ENCODE peak calls at places on chromosome 5, in eight cellular contexts. One of them, this sample, is unnamed.

GRCh38 chr5:123180676-123181393 is 91.8 kb downstream of the PRDM6 start:
- DNase-seq in HCT116: no peak
- DNase-seq in K562: no peak
- DNase-seq in H1: no peak
- DNase-seq in sigmoid colon: no peak
- DNase-seq in endothelial cell of umbilical vein: no peak
- DNase-seq in suprapubic skin: no peak
- DNase-seq in transverse colon: no peak
- DNase-seq in this sample: no peak

GRCh38 chr5:135834639-135835529 is at the start of gene SLC25A48:
- DNase-seq in HCT116: peak; percentile 58
- DNase-seq in suprapubic skin: no peak
- DNase-seq in transverse colon: peak; percentile 76
- DNase-seq in sigmoid colon: no peak
- DNase-seq in endothelial cell of umbilical vein: peak; percentile 21
- DNase-seq in K562: peak; percentile 78
- DNase-seq in H1: peak; percentile 75
- DNase-seq in this sample: peak; percentile 89

GRCh38 chr5:170570492-170570891 is 66.7 kb downstream of the KCNIP1 start:
- DNase-seq in endothelial cell of umbilical vein: no peak
- DNase-seq in transverse colon: no peak
- DNase-seq in K562: no peak
- DNase-seq in sigmoid colon: no peak
- DNase-seq in H1: no peak
- DNase-seq in HCT116: no peak
- DNase-seq in suprapubic skin: no peak
- DNase-seq in this sample: no peak

GRCh38 chr5:154863291-154864080 is 5.1 kb downstream of the CNOT8 start:
- DNase-seq in endothelial cell of umbilical vein: no peak
- DNase-seq in suprapubic skin: no peak
- DNase-seq in sigmoid colon: no peak
- DNase-seq in H1: no peak
- DNase-seq in transverse colon: no peak
- DNase-seq in HCT116: no peak
- DNase-seq in K562: no peak
- DNase-seq in this sample: no peak

GRCh38 chr5:960551-960950 is 48.1 kb upstream of the NKD2 start:
- DNase-seq in sigmoid colon: no peak
- DNase-seq in transverse colon: no peak
- DNase-seq in HCT116: no peak
- DNase-seq in suprapubic skin: peak; percentile 61
- DNase-seq in K562: no peak
- DNase-seq in H1: no peak
- DNase-seq in endothelial cell of umbilical vein: no peak
- DNase-seq in this sample: peak; percentile 52

GRCh38 chr5:76813982-76814562 is 4.8 kb upstream of the F2RL1 start:
- DNase-seq in endothelial cell of umbilical vein: peak; percentile 54
- DNase-seq in K562: no peak
- DNase-seq in HCT116: peak; percentile 81
- DNase-seq in suprapubic skin: no peak
- DNase-seq in transverse colon: no peak
- DNase-seq in sigmoid colon: no peak
- DNase-seq in H1: no peak
- DNase-seq in this sample: no peak

GRCh38 chr5:124408738-124409453 is 337.5 kb downstream of the ZNF608 start:
- DNase-seq in H1: no peak
- DNase-seq in HCT116: no peak
- DNase-seq in endothelial cell of umbilical vein: no peak
- DNase-seq in sigmoid colon: no peak
- DNase-seq in suprapubic skin: no peak
- DNase-seq in K562: no peak
- DNase-seq in transverse colon: no peak
- DNase-seq in this sample: no peak

GRCh38 chr5:176870110-176870591 is 29.0 kb downstream of the HK3 start:
- DNase-seq in suprapubic skin: no peak
- DNase-seq in H1: peak; percentile 21
- DNase-seq in transverse colon: peak; percentile 12
- DNase-seq in HCT116: peak; percentile 57
- DNase-seq in endothelial cell of umbilical vein: peak; percentile 36
- DNase-seq in K562: peak; percentile 84
- DNase-seq in sigmoid colon: no peak
- DNase-seq in this sample: peak; percentile 26

GRCh38 chr5:10735569-10736255 is 25.3 kb downstream of the DAP start:
- DNase-seq in K562: no peak
- DNase-seq in H1: no peak
- DNase-seq in transverse colon: no peak
- DNase-seq in HCT116: no peak
- DNase-seq in sigmoid colon: no peak
- DNase-seq in endothelial cell of umbilical vein: no peak
- DNase-seq in suprapubic skin: no peak
- DNase-seq in this sample: no peak

GRCh38 chr5:169934990-169935389 is 45.3 kb downstream of the INSYN2B start:
- DNase-seq in transverse colon: no peak
- DNase-seq in suprapubic skin: no peak
- DNase-seq in H1: no peak
- DNase-seq in sigmoid colon: no peak
- DNase-seq in endothelial cell of umbilical vein: no peak
- DNase-seq in K562: no peak
- DNase-seq in HCT116: no peak
- DNase-seq in this sample: no peak

GRCh38 chr5:115565233-115565632 is 20.7 kb upstream of the FEM1C start:
- DNase-seq in endothelial cell of umbilical vein: no peak
- DNase-seq in suprapubic skin: no peak
- DNase-seq in HCT116: no peak
- DNase-seq in transverse colon: no peak
- DNase-seq in sigmoid colon: no peak
- DNase-seq in H1: no peak
- DNase-seq in K562: no peak
- DNase-seq in this sample: no peak

GRCh38 chr5:173010547-173011464 is 27.2 kb downstream of the ATP6V0E1 start:
- DNase-seq in suprapubic skin: no peak
- DNase-seq in endothelial cell of umbilical vein: peak; percentile 75
- DNase-seq in K562: peak; percentile 33
- DNase-seq in sigmoid colon: peak; percentile 76
- DNase-seq in H1: no peak
- DNase-seq in transverse colon: peak; percentile 56
- DNase-seq in HCT116: no peak
- DNase-seq in this sample: no peak

GRCh38 chr5:53027913-53028312 is 38.8 kb downstream of the ITGA2 start:
- DNase-seq in H1: no peak
- DNase-seq in sigmoid colon: no peak
- DNase-seq in HCT116: no peak
- DNase-seq in endothelial cell of umbilical vein: peak; percentile 95
- DNase-seq in K562: no peak
- DNase-seq in suprapubic skin: no peak
- DNase-seq in transverse colon: no peak
- DNase-seq in this sample: peak; percentile 44

GRCh38 chr5:62593331-62593730 is 14.7 kb downstream of the LRRC70 start:
- DNase-seq in endothelial cell of umbilical vein: peak; percentile 44
- DNase-seq in transverse colon: no peak
- DNase-seq in suprapubic skin: no peak
- DNase-seq in sigmoid colon: no peak
- DNase-seq in HCT116: no peak
- DNase-seq in K562: no peak
- DNase-seq in H1: no peak
- DNase-seq in this sample: no peak

GRCh38 chr5:113181853-113182490 is 205.4 kb downstream of the DCP2 start:
- DNase-seq in suprapubic skin: no peak
- DNase-seq in sigmoid colon: no peak
- DNase-seq in K562: no peak
- DNase-seq in H1: no peak
- DNase-seq in HCT116: no peak
- DNase-seq in transverse colon: no peak
- DNase-seq in endothelial cell of umbilical vein: no peak
- DNase-seq in this sample: no peak

GRCh38 chr5:40603378-40603777 is 76.3 kb upstream of the PTGER4 start:
- DNase-seq in H1: no peak
- DNase-seq in sigmoid colon: no peak
- DNase-seq in transverse colon: no peak
- DNase-seq in K562: no peak
- DNase-seq in endothelial cell of umbilical vein: peak; percentile 76
- DNase-seq in suprapubic skin: no peak
- DNase-seq in HCT116: no peak
- DNase-seq in this sample: no peak

GRCh38 chr5:58891072-58891970 is 308.4 kb downstream of the RAB3C start:
- DNase-seq in H1: peak; percentile 38
- DNase-seq in suprapubic skin: peak; percentile 89
- DNase-seq in sigmoid colon: peak; percentile 77
- DNase-seq in transverse colon: peak; percentile 69
- DNase-seq in endothelial cell of umbilical vein: peak; percentile 63
- DNase-seq in K562: peak; percentile 67
- DNase-seq in HCT116: peak; percentile 33
- DNase-seq in this sample: peak; percentile 59

GRCh38 chr5:115542076-115542475 is 2.5 kb downstream of the FEM1C start:
- DNase-seq in transverse colon: no peak
- DNase-seq in endothelial cell of umbilical vein: peak; percentile 51
- DNase-seq in HCT116: no peak
- DNase-seq in suprapubic skin: no peak
- DNase-seq in H1: no peak
- DNase-seq in sigmoid colon: no peak
- DNase-seq in K562: no peak
- DNase-seq in this sample: no peak

GRCh38 chr5:40904205-40904993 is 4.9 kb upstream of the C7 start:
- DNase-seq in K562: peak; percentile 56
- DNase-seq in H1: peak; percentile 68
- DNase-seq in transverse colon: peak; percentile 70
- DNase-seq in HCT116: peak; percentile 59
- DNase-seq in suprapubic skin: peak; percentile 66
- DNase-seq in endothelial cell of umbilical vein: peak; percentile 69
- DNase-seq in sigmoid colon: peak; percentile 75
- DNase-seq in this sample: peak; percentile 52

GRCh38 chr5:142543951-142544753 is 141.7 kb downstream of the FGF1 start:
- DNase-seq in suprapubic skin: no peak
- DNase-seq in transverse colon: no peak
- DNase-seq in sigmoid colon: no peak
- DNase-seq in K562: no peak
- DNase-seq in endothelial cell of umbilical vein: no peak
- DNase-seq in H1: no peak
- DNase-seq in HCT116: no peak
- DNase-seq in this sample: no peak

GRCh38 chr5:181024245-181025029 is 15.6 kb upstream of the BTNL9 start:
- DNase-seq in H1: no peak
- DNase-seq in K562: no peak
- DNase-seq in sigmoid colon: no peak
- DNase-seq in transverse colon: no peak
- DNase-seq in endothelial cell of umbilical vein: no peak
- DNase-seq in HCT116: no peak
- DNase-seq in suprapubic skin: no peak
- DNase-seq in this sample: no peak

GRCh38 chr5:9437741-9438240 is 108.1 kb downstream of the SEMA5A start:
- DNase-seq in HCT116: no peak
- DNase-seq in H1: no peak
- DNase-seq in transverse colon: no peak
- DNase-seq in sigmoid colon: no peak
- DNase-seq in suprapubic skin: peak; percentile 68
- DNase-seq in endothelial cell of umbilical vein: no peak
- DNase-seq in K562: no peak
- DNase-seq in this sample: no peak

GRCh38 chr5:140360101-140360500 is at the start of gene SLC4A9:
- DNase-seq in endothelial cell of umbilical vein: no peak
- DNase-seq in H1: no peak
- DNase-seq in transverse colon: no peak
- DNase-seq in HCT116: no peak
- DNase-seq in K562: no peak
- DNase-seq in sigmoid colon: no peak
- DNase-seq in suprapubic skin: no peak
- DNase-seq in this sample: no peak

DNA sequence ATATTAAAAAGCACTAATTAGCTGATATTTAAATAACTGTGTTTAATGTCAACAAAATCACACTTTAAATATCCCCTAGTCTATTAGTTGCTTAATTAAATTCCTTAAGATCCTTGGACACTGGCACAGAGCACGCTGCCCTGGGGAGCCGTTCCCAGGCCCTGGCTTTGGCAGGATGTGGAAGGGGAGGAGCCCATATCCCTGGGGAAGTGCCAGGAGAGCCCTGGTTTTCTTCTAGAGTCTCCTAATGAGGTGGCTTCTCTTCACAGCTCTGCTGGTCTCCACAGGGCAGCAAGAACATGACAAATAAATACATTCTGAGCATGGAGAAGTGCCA is 50.5 kb downstream of the SIL1 start:
- DNase-seq in K562: no peak
- DNase-seq in endothelial cell of umbilical vein: no peak
- DNase-seq in HCT116: no peak
- DNase-seq in H1: no peak
- DNase-seq in suprapubic skin: peak; percentile 75
- DNase-seq in sigmoid colon: peak; percentile 95
- DNase-seq in transverse colon: peak; percentile 71
- DNase-seq in this sample: peak; percentile 51
- TF ChIP-seq POLR2AphosphoS5 in K562: no peak
- TF ChIP-seq POLR2AphosphoS5 in endothelial cell of umbilical vein: no peak
- TF ChIP-seq POLR2AphosphoS5 in HCT116: no peak
- TF ChIP-seq POLR2AphosphoS5 in H1: no peak
- TF ChIP-seq POLR2AphosphoS5 in suprapubic skin: no peak
- TF ChIP-seq POLR2AphosphoS5 in sigmoid colon: peak; percentile 50
- TF ChIP-seq POLR2AphosphoS5 in transverse colon: no peak
- TF ChIP-seq POLR2AphosphoS5 in this sample: no peak

DNA sequence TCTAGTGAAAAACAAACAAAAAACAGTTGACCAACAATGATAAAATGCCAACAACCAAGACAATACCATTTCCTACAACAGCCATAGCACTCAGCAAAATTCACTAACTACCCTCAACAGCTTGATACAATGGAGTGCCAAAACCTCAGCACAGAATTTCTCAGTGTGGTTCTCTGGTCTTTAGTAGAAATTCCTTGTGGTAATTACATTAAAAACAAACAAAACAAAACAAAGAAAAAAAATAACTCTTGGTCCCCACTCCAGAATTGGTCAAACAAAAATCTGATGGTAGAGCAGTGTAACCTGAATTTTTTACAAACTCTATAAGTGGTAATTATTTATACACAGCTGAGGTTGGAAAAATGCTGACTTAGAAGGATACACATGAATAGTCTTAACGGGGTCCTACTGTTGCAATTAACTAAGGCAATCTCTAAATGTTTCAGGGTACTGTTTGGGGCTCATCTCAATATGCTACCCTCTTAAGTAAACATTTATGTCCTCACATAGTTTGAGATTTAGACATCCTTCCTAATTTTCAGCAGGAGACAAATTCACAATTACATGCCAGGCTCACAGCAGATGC is 13.8 kb downstream of the CSNK1A1 start:
- DNase-seq in H1: no peak
- DNase-seq in suprapubic skin: no peak
- DNase-seq in HCT116: no peak
- DNase-seq in sigmoid colon: no peak
- DNase-seq in transverse colon: no peak
- DNase-seq in endothelial cell of umbilical vein: no peak
- DNase-seq in K562: no peak
- DNase-seq in this sample: no peak
- H3K36me3 ChIP-seq in H1: peaks cover 3% of the 10 kb centered on the region
- H3K36me3 ChIP-seq in suprapubic skin: peaks cover 8% of the 10 kb centered on the region
- H3K36me3 ChIP-seq in HCT116: peaks cover 18% of the 10 kb centered on the region
- H3K36me3 ChIP-seq in sigmoid colon: peaks cover 6% of the 10 kb centered on the region
- H3K36me3 ChIP-seq in transverse colon: no peaks in the 10 kb centered on the region
- H3K36me3 ChIP-seq in endothelial cell of umbilical vein: peaks cover 8% of the 10 kb centered on the region
- H3K36me3 ChIP-seq in K562: peaks cover 71% of the 10 kb centered on the region
- H3K36me3 ChIP-seq in this sample: peaks cover 4% of the 10 kb centered on the region

GRCh38 chr5:15499528-15500325 is at the start of gene FBXL7:
- DNase-seq in suprapubic skin: peak; percentile 82
- DNase-seq in transverse colon: peak; percentile 55
- DNase-seq in HCT116: no peak
- DNase-seq in sigmoid colon: peak; percentile 92
- DNase-seq in endothelial cell of umbilical vein: peak; percentile 81
- DNase-seq in K562: no peak
- DNase-seq in H1: peak; percentile 58
- DNase-seq in this sample: peak; percentile 94
- TF ChIP-seq POLR2AphosphoS5 in suprapubic skin: peak; percentile 30
- TF ChIP-seq POLR2AphosphoS5 in transverse colon: peak; percentile 64
- TF ChIP-seq POLR2AphosphoS5 in HCT116: no peak
- TF ChIP-seq POLR2AphosphoS5 in sigmoid colon: peak; percentile 66
- TF ChIP-seq POLR2AphosphoS5 in endothelial cell of umbilical vein: peak; percentile 92
- TF ChIP-seq POLR2AphosphoS5 in K562: no peak
- TF ChIP-seq POLR2AphosphoS5 in H1: no peak
- TF ChIP-seq POLR2AphosphoS5 in this sample: peak; percentile 55

GRCh38 chr5:133086366-133086875 is 34.6 kb downstream of the HSPA4 start:
- DNase-seq in suprapubic skin: no peak
- DNase-seq in HCT116: no peak
- DNase-seq in transverse colon: no peak
- DNase-seq in H1: no peak
- DNase-seq in K562: no peak
- DNase-seq in endothelial cell of umbilical vein: no peak
- DNase-seq in sigmoid colon: no peak
- DNase-seq in this sample: no peak
- H3K36me3 ChIP-seq in suprapubic skin: peaks cover 69% of the 10 kb centered on the region
- H3K36me3 ChIP-seq in HCT116: peaks cover 31% of the 10 kb centered on the region
- H3K36me3 ChIP-seq in transverse colon: peaks cover 51% of the 10 kb centered on the region
- H3K36me3 ChIP-seq in H1: peaks cover 62% of the 10 kb centered on the region
- H3K36me3 ChIP-seq in K562: peaks cover 83% of the 10 kb centered on the region
- H3K36me3 ChIP-seq in endothelial cell of umbilical vein: peaks cover 7% of the 10 kb centered on the region
- H3K36me3 ChIP-seq in sigmoid colon: peaks cover 30% of the 10 kb centered on the region
- H3K36me3 ChIP-seq in this sample: peaks cover 19% of the 10 kb centered on the region

This sample was measured in upper lobe of left lung.